ENCODE peak calls at places on chromosomes 5 and 9, in eight cellular contexts. One of them, this sample, is unnamed.

GRCh38 chr5:10653033-10653432 is 89.2 kb downstream of the ANKRD33B start:
- DNase-seq in spleen: peak
- DNase-seq in sigmoid colon: no peak
- DNase-seq in GM12878: no peak
- DNase-seq in K562: no peak
- DNase-seq in stomach: no peak
- DNase-seq in prostate gland: no peak
- DNase-seq in transverse colon: no peak
- DNase-seq in this sample: no peak

GRCh38 chr9:36092509-36093215 is 43.9 kb upstream of the GLIPR2 start:
- DNase-seq in spleen: no peak
- DNase-seq in sigmoid colon: no peak
- DNase-seq in GM12878: peak
- DNase-seq in K562: no peak
- DNase-seq in stomach: no peak
- DNase-seq in prostate gland: no peak
- DNase-seq in transverse colon: peak
- DNase-seq in this sample: no peak

GRCh38 chr9:114030364-114030763 is 47.7 kb downstream of the AMBP start:
- DNase-seq in spleen: peak
- DNase-seq in sigmoid colon: peak
- DNase-seq in GM12878: no peak
- DNase-seq in K562: no peak
- DNase-seq in stomach: no peak
- DNase-seq in prostate gland: peak
- DNase-seq in transverse colon: no peak
- DNase-seq in this sample: no peak

GRCh38 chr9:38092200-38092524 is 23.1 kb upstream of the SHB start:
- DNase-seq in spleen: no peak
- DNase-seq in sigmoid colon: peak
- DNase-seq in GM12878: no peak
- DNase-seq in K562: no peak
- DNase-seq in stomach: no peak
- DNase-seq in prostate gland: no peak
- DNase-seq in transverse colon: no peak
- DNase-seq in this sample: no peak

GRCh38 chr9:72044095-72044494 is 16.3 kb downstream of the C9orf57 start:
- DNase-seq in spleen: no peak
- DNase-seq in sigmoid colon: no peak
- DNase-seq in GM12878: no peak
- DNase-seq in K562: no peak
- DNase-seq in stomach: no peak
- DNase-seq in prostate gland: no peak
- DNase-seq in transverse colon: no peak
- DNase-seq in this sample: no peak

GRCh38 chr5:59790399-59791130 is 103.0 kb downstream of the PDE4D start:
- DNase-seq in spleen: no peak
- DNase-seq in sigmoid colon: peak
- DNase-seq in GM12878: no peak
- DNase-seq in K562: no peak
- DNase-seq in stomach: no peak
- DNase-seq in prostate gland: peak
- DNase-seq in transverse colon: no peak
- DNase-seq in this sample: no peak

GRCh38 chr5:87751801-87752200 is 339.1 kb upstream of the CCNH start:
- DNase-seq in spleen: no peak
- DNase-seq in sigmoid colon: no peak
- DNase-seq in GM12878: no peak
- DNase-seq in K562: no peak
- DNase-seq in stomach: no peak
- DNase-seq in prostate gland: no peak
- DNase-seq in transverse colon: no peak
- DNase-seq in this sample: no peak

GRCh38 chr5:137450759-137451158 is 48.4 kb downstream of the SPOCK1 start:
- DNase-seq in spleen: no peak
- DNase-seq in sigmoid colon: no peak
- DNase-seq in GM12878: no peak
- DNase-seq in K562: no peak
- DNase-seq in stomach: no peak
- DNase-seq in prostate gland: no peak
- DNase-seq in transverse colon: no peak
- DNase-seq in this sample: no peak

GRCh38 chr5:6950250-6950649 is 237.0 kb downstream of the TENT4A start:
- DNase-seq in spleen: no peak
- DNase-seq in sigmoid colon: no peak
- DNase-seq in GM12878: no peak
- DNase-seq in K562: no peak
- DNase-seq in stomach: no peak
- DNase-seq in prostate gland: no peak
- DNase-seq in transverse colon: no peak
- DNase-seq in this sample: no peak

GRCh38 chr9:123353984-123354591 is 1.9 kb upstream of the CRB2 start:
- DNase-seq in spleen: peak
- DNase-seq in sigmoid colon: peak
- DNase-seq in GM12878: no peak
- DNase-seq in K562: peak
- DNase-seq in stomach: peak
- DNase-seq in prostate gland: peak
- DNase-seq in transverse colon: peak
- DNase-seq in this sample: peak

GRCh38 chr5:137383909-137384308 is 115.2 kb downstream of the SPOCK1 start:
- DNase-seq in spleen: no peak
- DNase-seq in sigmoid colon: no peak
- DNase-seq in GM12878: no peak
- DNase-seq in K562: no peak
- DNase-seq in stomach: no peak
- DNase-seq in prostate gland: no peak
- DNase-seq in transverse colon: no peak
- DNase-seq in this sample: no peak

GRCh38 chr5:158590936-158591863 is 508.5 kb downstream of the EBF1 start:
- DNase-seq in spleen: no peak
- DNase-seq in sigmoid colon: no peak
- DNase-seq in GM12878: no peak
- DNase-seq in K562: no peak
- DNase-seq in stomach: no peak
- DNase-seq in prostate gland: peak
- DNase-seq in transverse colon: no peak
- DNase-seq in this sample: peak

GRCh38 chr5:2007437-2007905 is 124.7 kb upstream of the IRX4 start:
- DNase-seq in spleen: no peak
- DNase-seq in sigmoid colon: no peak
- DNase-seq in GM12878: no peak
- DNase-seq in K562: no peak
- DNase-seq in stomach: no peak
- DNase-seq in prostate gland: peak
- DNase-seq in transverse colon: no peak
- DNase-seq in this sample: no peak

GRCh38 chr5:30197662-30198061 is 995.8 kb upstream of the CDH6 start:
- DNase-seq in spleen: no peak
- DNase-seq in sigmoid colon: no peak
- DNase-seq in GM12878: no peak
- DNase-seq in K562: no peak
- DNase-seq in stomach: no peak
- DNase-seq in prostate gland: no peak
- DNase-seq in transverse colon: no peak
- DNase-seq in this sample: no peak

DNA sequence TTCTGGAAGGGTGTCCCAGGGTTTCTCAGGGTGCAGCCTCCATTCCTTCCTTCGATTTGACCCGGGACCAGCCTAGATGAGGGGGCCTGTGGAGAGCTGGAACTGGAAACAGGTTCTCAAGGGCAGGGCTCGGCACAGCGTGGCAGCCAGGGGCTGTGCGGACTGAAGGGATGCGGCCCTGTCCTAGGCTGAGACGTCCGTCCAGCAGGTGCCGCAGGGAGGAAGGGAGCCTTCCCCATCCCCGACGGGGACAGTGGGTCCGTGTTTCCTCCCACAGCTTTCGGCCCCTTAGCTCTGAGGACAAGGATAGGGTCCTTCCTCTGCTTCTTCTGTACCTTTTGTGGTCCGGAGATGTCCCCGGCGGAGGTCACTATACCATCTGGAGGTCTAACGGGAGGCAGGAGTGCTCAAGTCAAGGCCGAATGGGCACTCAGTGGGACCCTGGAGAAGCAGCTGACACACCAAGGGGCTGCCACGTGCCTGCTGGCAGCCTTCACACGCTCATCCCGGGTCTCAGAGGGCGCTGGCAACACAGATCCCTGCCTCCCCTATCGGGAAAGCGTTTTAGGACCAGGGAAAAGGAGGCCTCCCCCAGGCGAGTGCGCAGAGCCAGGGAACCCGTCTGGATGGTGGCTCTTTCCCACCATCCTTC is 49.9 kb downstream of the USP20 start:
- DNase-seq in spleen: peak
- DNase-seq in sigmoid colon: peak
- DNase-seq in GM12878: peak
- DNase-seq in K562: peak
- DNase-seq in stomach: peak
- DNase-seq in prostate gland: no peak
- DNase-seq in transverse colon: peak
- DNase-seq in this sample: peak
- TF ChIP-seq POLR2A in spleen: no peak
- TF ChIP-seq POLR2A in sigmoid colon: no peak
- TF ChIP-seq POLR2A in GM12878: peak
- TF ChIP-seq POLR2A in K562: no peak
- TF ChIP-seq POLR2A in stomach: no peak
- TF ChIP-seq POLR2A in prostate gland: no peak
- TF ChIP-seq POLR2A in transverse colon: no peak
- TF ChIP-seq POLR2A in this sample: no peak

GRCh38 chr9:93194584-93194983 is 10.6 kb downstream of the WNK2 start:
- DNase-seq in spleen: no peak
- DNase-seq in sigmoid colon: no peak
- DNase-seq in GM12878: no peak
- DNase-seq in K562: no peak
- DNase-seq in stomach: no peak
- DNase-seq in prostate gland: peak
- DNase-seq in transverse colon: no peak
- DNase-seq in this sample: no peak
- TF ChIP-seq POLR2AphosphoS5 in spleen: no peak
- TF ChIP-seq POLR2AphosphoS5 in sigmoid colon: no peak
- TF ChIP-seq POLR2AphosphoS5 in GM12878: no peak
- TF ChIP-seq POLR2AphosphoS5 in K562: no peak
- TF ChIP-seq POLR2AphosphoS5 in stomach: no peak
- TF ChIP-seq POLR2AphosphoS5 in prostate gland: peak
- TF ChIP-seq POLR2AphosphoS5 in transverse colon: peak
- TF ChIP-seq POLR2AphosphoS5 in this sample: no peak

GRCh38 chr9:136541179-136541578 is 4.7 kb downstream of the NOTCH1 start:
- DNase-seq in spleen: no peak
- DNase-seq in sigmoid colon: no peak
- DNase-seq in GM12878: no peak
- DNase-seq in K562: no peak
- DNase-seq in stomach: no peak
- DNase-seq in prostate gland: no peak
- DNase-seq in transverse colon: no peak
- DNase-seq in this sample: no peak

GRCh38 chr9:136543280-136543679 is 2.6 kb downstream of the NOTCH1 start:
- DNase-seq in spleen: no peak
- DNase-seq in sigmoid colon: no peak
- DNase-seq in GM12878: no peak
- DNase-seq in K562: no peak
- DNase-seq in stomach: no peak
- DNase-seq in prostate gland: no peak
- DNase-seq in transverse colon: no peak
- DNase-seq in this sample: no peak

GRCh38 chr9:136541709-136542108 is 4.1 kb downstream of the NOTCH1 start:
- DNase-seq in spleen: no peak
- DNase-seq in sigmoid colon: no peak
- DNase-seq in GM12878: no peak
- DNase-seq in K562: no peak
- DNase-seq in stomach: no peak
- DNase-seq in prostate gland: no peak
- DNase-seq in transverse colon: no peak
- DNase-seq in this sample: no peak

GRCh38 chr9:136543830-136544548 is 1.9 kb downstream of the NOTCH1 start:
- DNase-seq in spleen: peak
- DNase-seq in sigmoid colon: peak
- DNase-seq in GM12878: no peak
- DNase-seq in K562: no peak
- DNase-seq in stomach: no peak
- DNase-seq in prostate gland: peak
- DNase-seq in transverse colon: peak
- DNase-seq in this sample: no peak

GRCh38 chr9:136542246-136543041 is 3.4 kb downstream of the NOTCH1 start:
- DNase-seq in spleen: no peak
- DNase-seq in sigmoid colon: no peak
- DNase-seq in GM12878: no peak
- DNase-seq in K562: no peak
- DNase-seq in stomach: no peak
- DNase-seq in prostate gland: no peak
- DNase-seq in transverse colon: no peak
- DNase-seq in this sample: peak
- H3K27ac ChIP-seq in spleen: peak
- H3K27ac ChIP-seq in sigmoid colon: peak
- H3K27ac ChIP-seq in GM12878: no peak
- H3K27ac ChIP-seq in K562: no peak
- H3K27ac ChIP-seq in stomach: peak
- H3K27ac ChIP-seq in prostate gland: peak
- H3K27ac ChIP-seq in transverse colon: peak
- H3K27ac ChIP-seq in this sample: peak

GRCh38 chr9:89605181-89606048 is 603 bp downstream of the GADD45G start:
- DNase-seq in spleen: peak
- DNase-seq in sigmoid colon: peak
- DNase-seq in GM12878: no peak
- DNase-seq in K562: peak
- DNase-seq in stomach: peak
- DNase-seq in prostate gland: peak
- DNase-seq in transverse colon: peak
- DNase-seq in this sample: peak
- TF ChIP-seq POLR2A in spleen: no peak
- TF ChIP-seq POLR2A in sigmoid colon: no peak
- TF ChIP-seq POLR2A in GM12878: no peak
- TF ChIP-seq POLR2A in K562: no peak
- TF ChIP-seq POLR2A in stomach: no peak
- TF ChIP-seq POLR2A in prostate gland: no peak
- TF ChIP-seq POLR2A in transverse colon: peak
- TF ChIP-seq POLR2A in this sample: no peak